ENCODE peak calls at places on chromosomes 12 and 14, in five cellular contexts. D is PC-9, P is fibroblast of lung, N is A549, G is mesenchymal stem cell. I is an unnamed sample.

GRCh38 chr12:70925542-70925941 is 5.0 kb upstream of the PTPRR start:
- DNase-seq in D (no peak), P (no peak), N (no peak), G (no peak), I (no peak)

GRCh38 chr12:29741342-29742241 is 42.1 kb downstream of the TMTC1 start:
- DNase-seq in D (no peak), P (peak), N (no peak), G (peak), I (peak)

GRCh38 chr14:80946797-80947196 is 5.3 kb upstream of the CEP128 start:
- DNase-seq in D (no peak), P (no peak), N (no peak), G (no peak), I (no peak)

GRCh38 chr14:38078393-38078792 is 129.3 kb upstream of the SSTR1 start:
- DNase-seq in D (no peak), P (no peak), N (no peak), G (no peak), I (no peak)

GRCh38 chr14:90808759-90809529 is 7.3 kb downstream of the TTC7B start:
- DNase-seq in D (no peak), P (no peak), N (no peak), G (no peak), I (peak)

GRCh38 chr12:2813573-2814185 is 1.2 kb downstream of the ITFG2 start:
- DNase-seq in D (peak), P (peak), N (peak), G (peak), I (peak)

GRCh38 chr14:26888592-26888991 is 290.8 kb upstream of the NOVA1 start:
- DNase-seq in D (no peak), P (no peak), N (no peak), G (no peak), I (no peak)

GRCh38 chr12:6222009-6222702 is 22.0 kb downstream of the CD9 start:
- DNase-seq in D (peak), P (peak), N (no peak), G (peak), I (no peak)

GRCh38 chr14:88231626-88232025 is 91.4 kb downstream of the KCNK10 start:
- DNase-seq in D (no peak), P (no peak), N (no peak), G (no peak), I (no peak)

GRCh38 chr12:6424848-6425247 is 19.9 kb upstream of the CD27 start:
- DNase-seq in D (no peak), P (no peak), N (no peak), G (no peak), I (no peak)

GRCh38 chr12:41521872-41522379 is 333.8 kb downstream of the PDZRN4 start:
- DNase-seq in D (no peak), P (peak), N (peak), G (peak), I (peak)

GRCh38 chr14:45112886-45113772 is 21.2 kb downstream of the FKBP3 start:
- DNase-seq in D (no peak), P (peak), N (peak), G (peak), I (no peak)

GRCh38 chr12:81792666-81793065 is 33.5 kb upstream of the PPFIA2 start:
- DNase-seq in D (no peak), P (no peak), N (no peak), G (no peak), I (no peak)

GRCh38 chr12:108589028-108589839 is 8.7 kb downstream of the TMEM119 start:
- DNase-seq in D (no peak), P (peak), N (no peak), G (no peak), I (peak)

GRCh38 chr14:95275507-95275906 is 44.2 kb downstream of the CLMN start:
- DNase-seq in D (no peak), P (no peak), N (no peak), G (no peak), I (no peak)

GRCh38 chr12:45648070-45648469 is 81.4 kb upstream of the ARID2 start:
- DNase-seq in D (no peak), P (no peak), N (no peak), G (no peak), I (no peak)

GRCh38 chr12:94753071-94753779 is 102.9 kb upstream of the TMCC3 start:
- DNase-seq in D (no peak), P (peak), N (no peak), G (peak), I (peak)

GRCh38 chr14:77988966-77989365 is 181.2 kb upstream of the NRXN3 start:
- DNase-seq in D (no peak), P (peak), N (peak), G (no peak), I (peak)

GRCh38 chr12:31029466-31029865 is 44.2 kb upstream of the DDX11 start:
- DNase-seq in D (peak), P (no peak), N (no peak), G (no peak), I (no peak)
- H3K4me2 ChIP-seq in D (no peak), P (no peak), N (no peak), G (no peak), I (no peak)

GRCh38 chr12:130117256-130117655 is 45.0 kb upstream of the FZD10 start:
- DNase-seq in D (no peak), P (no peak), N (no peak), G (no peak), I (no peak)

GRCh38 chr12:130119241-130119861 is 42.9 kb upstream of the FZD10 start:
- DNase-seq in D (no peak), P (no peak), N (no peak), G (no peak), I (no peak)

GRCh38 chr12:130121246-130122005 is 40.8 kb upstream of the FZD10 start:
- DNase-seq in D (no peak), P (no peak), N (no peak), G (no peak), I (no peak)

GRCh38 chr12:130118181-130118580 is 44.1 kb upstream of the FZD10 start:
- DNase-seq in D (no peak), P (no peak), N (no peak), G (no peak), I (no peak)

DNA sequence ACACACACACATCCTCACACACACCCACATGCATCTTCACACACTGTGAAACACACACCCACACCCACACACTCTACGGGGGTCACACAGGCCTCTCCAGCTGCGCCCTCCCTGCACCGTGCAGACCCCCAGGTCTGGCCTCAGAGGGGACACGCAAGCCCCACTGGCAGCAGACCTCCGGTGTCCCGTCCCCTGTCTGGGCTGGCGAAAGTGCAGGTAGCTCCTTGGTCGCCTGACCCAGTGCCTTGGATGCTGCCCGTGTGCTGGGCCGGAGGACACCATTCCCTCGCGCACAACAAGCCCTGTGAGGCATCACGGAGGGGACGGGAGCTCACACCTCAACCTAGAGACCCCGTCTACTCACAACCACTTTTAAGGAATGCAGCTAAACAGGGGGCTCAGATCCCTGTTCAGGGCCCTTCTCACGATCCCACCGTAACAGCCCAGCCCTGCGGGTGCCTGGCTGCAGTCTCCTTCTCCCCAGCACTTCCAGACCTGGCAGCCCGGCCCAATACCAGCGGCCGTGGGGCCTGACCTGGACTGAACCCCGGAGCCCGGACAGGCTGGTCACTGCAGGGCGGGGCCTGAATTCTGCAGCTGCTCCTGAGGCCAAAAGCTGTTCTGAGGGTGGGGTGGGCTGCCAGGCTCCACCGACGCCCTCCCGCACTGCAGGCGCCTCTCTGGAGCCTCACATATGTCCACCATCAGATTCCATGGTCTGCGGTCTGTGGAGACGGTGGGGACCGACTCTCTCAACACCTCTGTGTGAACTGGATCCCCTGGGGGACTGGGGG is 42.1 kb upstream of the FZD10 start:
- DNase-seq in D (no peak), P (no peak), N (no peak), G (no peak), I (no peak)
- H3K4me2 ChIP-seq in D (no peak), P (no peak), N (no peak), G (no peak), I (no peak)

GRCh38 chr14:51784466-51784865 is 75.9 kb upstream of the GNG2 start:
- DNase-seq in D (no peak), P (peak), N (no peak), G (no peak), I (no peak)

GRCh38 chr14:51786227-51786626 is 74.2 kb upstream of the GNG2 start:
- DNase-seq in D (no peak), P (no peak), N (no peak), G (no peak), I (no peak)

GRCh38 chr14:51781352-51781751 is 79.1 kb upstream of the GNG2 start:
- DNase-seq in D (no peak), P (no peak), N (no peak), G (no peak), I (no peak)

GRCh38 chr14:51782412-51782811 is 78.0 kb upstream of the GNG2 start:
- DNase-seq in D (no peak), P (no peak), N (no peak), G (no peak), I (no peak)

GRCh38 chr14:51783765-51784164 is 76.6 kb upstream of the GNG2 start:
- DNase-seq in D (no peak), P (peak), N (no peak), G (peak), I (peak)
- H3K4me2 ChIP-seq in D (peak), P (no peak), N (no peak), G (no peak), I (peak)

GRCh38 chr12:42691991-42692557 is 102.5 kb upstream of the PRICKLE1 start:
- DNase-seq in D (peak), P (no peak), N (peak), G (no peak), I (no peak)
- H3K4me2 ChIP-seq in D (peak), P (no peak), N (peak), G (no peak), I (no peak)

I was measured in astrocyte.